ENCODE peak calls at places on chromosomes 1 and 21, in eight cellular contexts. D is activated CD8-positive, alpha-beta memory T cell treated with anti-CD3 and anti-CD28 coated beads, Interleukin-2, amount 50 U/mL, for 4 hours; G is NCI-H1105; F is stimulated activated CD4-positive, alpha-beta T cell treated with anti-CD3 and anti-CD28 coated beads, Interleukin-4, amount 100 ng/mL, for 48 hours; U is NCI-H1092; S is C1 segment of cervical spinal cord; O is NCI-H2081 treated with DMSO at 0.1 percent for 48 hours; P is cardiac muscle cell. V is an unnamed sample.

GRCh38 chr1:34850382-34850781 is 9.2 kb downstream of the SMIM12 start:
- DNase-seq in U (no peak), S (no peak), D (no peak), F (no peak), G (no peak), O (no peak), P (no peak), V (no peak)

GRCh38 chr1:154877370-154877974 is 7.4 kb upstream of the KCNN3 start:
- DNase-seq in P (no peak), D (no peak), U (no peak), F (no peak), S (no peak), G (no peak), O (no peak), V (no peak)

GRCh38 chr1:11068556-11069232 is 8.9 kb upstream of the SRM start:
- DNase-seq in F (no peak), U (no peak), G (no peak), S (no peak), P (no peak), O (no peak), D (no peak), V (no peak)

GRCh38 chr1:171983584-171983983 is 142.3 kb downstream of the DNM3 start:
- DNase-seq in G (no peak), D (no peak), U (no peak), F (no peak), S (no peak), P (no peak), O (no peak), V (no peak)

GRCh38 chr21:32248616-32249550 is 30.0 kb downstream of the MIS18A start:
- DNase-seq in G (peak; percentile 60), U (peak; percentile 32), P (no peak), O (peak; percentile 49), S (no peak), D (no peak), F (no peak), V (no peak)

GRCh38 chr1:220696863-220697231 is 6.7 kb downstream of the C1orf115 start:
- DNase-seq in U (no peak), G (no peak), P (no peak), D (no peak), O (no peak), S (no peak), F (no peak), V (no peak)

GRCh38 chr1:16117369-16117768 is 38.5 kb downstream of the EPHA2 start:
- DNase-seq in G (no peak), F (no peak), U (no peak), D (no peak), S (no peak), P (no peak), O (no peak), V (no peak)

GRCh38 chr1:170445096-170445495 is 86.9 kb upstream of the GORAB start:
- DNase-seq in P (no peak), U (no peak), O (no peak), G (no peak), F (no peak), S (no peak), D (no peak), V (no peak)

GRCh38 chr1:168112673-168113305 is 23.9 kb downstream of the GPR161 start:
- DNase-seq in G (peak; percentile 87), O (no peak), S (no peak), U (no peak), P (peak; percentile 73), D (peak; percentile 41), F (peak; percentile 52), V (no peak)